ENCODE peak calls at places on chromosomes 4 and X, in six cellular contexts. One of them, this sample, is unnamed.

GRCh38 chr4:119653990-119654389 is 25.4 kb upstream of the PDE5A start:
- DNase-seq in iPS-NIHi11: no peak
- DNase-seq in GM23248: no peak
- DNase-seq in NCI-H345: no peak
- DNase-seq in M059J: no peak
- DNase-seq in NAMALWA: no peak
- DNase-seq in this sample: no peak

GRCh38 chr4:125983168-125983567 is 668.4 kb downstream of the FAT4 start:
- DNase-seq in NAMALWA: no peak
- DNase-seq in GM23248: no peak
- DNase-seq in NCI-H345: no peak
- DNase-seq in iPS-NIHi11: no peak
- DNase-seq in M059J: no peak
- DNase-seq in this sample: no peak

GRCh38 chr4:1783970-1784369 is 9.1 kb upstream of the FGFR3 start:
- DNase-seq in NCI-H345: no peak
- DNase-seq in NAMALWA: no peak
- DNase-seq in M059J: peak; percentile 32
- DNase-seq in iPS-NIHi11: no peak
- DNase-seq in GM23248: no peak
- DNase-seq in this sample: no peak

GRCh38 chr4:3563403-3563802 is 31.2 kb upstream of the LRPAP1 start:
- DNase-seq in M059J: no peak
- DNase-seq in iPS-NIHi11: no peak
- DNase-seq in NCI-H345: no peak
- DNase-seq in GM23248: peak; percentile 1
- DNase-seq in NAMALWA: no peak
- DNase-seq in this sample: no peak

GRCh38 chrX:74246524-74246923 is 57.5 kb upstream of the ZCCHC13 start:
- DNase-seq in iPS-NIHi11: no peak
- DNase-seq in GM23248: peak; percentile 62
- DNase-seq in NAMALWA: no peak
- DNase-seq in NCI-H345: no peak
- DNase-seq in M059J: peak; percentile 12
- DNase-seq in this sample: no peak

GRCh38 chrX:12977761-12978204 is 2.9 kb downstream of the TMSB4X start:
- DNase-seq in GM23248: peak; percentile 29
- DNase-seq in iPS-NIHi11: no peak
- DNase-seq in NAMALWA: no peak
- DNase-seq in NCI-H345: no peak
- DNase-seq in M059J: no peak
- DNase-seq in this sample: no peak

GRCh38 chr4:121927948-121928347 is 23.9 kb downstream of the TRPC3 start:
- DNase-seq in iPS-NIHi11: no peak
- DNase-seq in NAMALWA: no peak
- DNase-seq in GM23248: no peak
- DNase-seq in NCI-H345: no peak
- DNase-seq in M059J: no peak
- DNase-seq in this sample: no peak

GRCh38 chr4:33218238-33218637 is 2498.1 kb downstream of the PCDH7 start:
- DNase-seq in NCI-H345: no peak
- DNase-seq in M059J: peak; percentile 1
- DNase-seq in iPS-NIHi11: no peak
- DNase-seq in NAMALWA: no peak
- DNase-seq in GM23248: no peak
- DNase-seq in this sample: no peak

GRCh38 chr4:37745946-37746345 is 59.8 kb upstream of the RELL1 start:
- DNase-seq in iPS-NIHi11: no peak
- DNase-seq in GM23248: peak; percentile 25
- DNase-seq in M059J: no peak
- DNase-seq in NCI-H345: no peak
- DNase-seq in NAMALWA: no peak
- DNase-seq in this sample: no peak

GRCh38 chrX:50635811-50636365 is 165.3 kb upstream of the DGKK start:
- DNase-seq in GM23248: no peak
- DNase-seq in NAMALWA: no peak
- DNase-seq in M059J: no peak
- DNase-seq in NCI-H345: no peak
- DNase-seq in iPS-NIHi11: no peak
- DNase-seq in this sample: no peak

GRCh38 chrX:1093112-1093511 is 119.3 kb downstream of the CRLF2 start:
- DNase-seq in NAMALWA: no peak
- DNase-seq in M059J: no peak
- DNase-seq in iPS-NIHi11: no peak
- DNase-seq in NCI-H345: no peak
- DNase-seq in GM23248: no peak
- DNase-seq in this sample: no peak

GRCh38 chr4:15695240-15695699 is 7.6 kb upstream of the BST1 start:
- DNase-seq in M059J: peak; percentile 98
- DNase-seq in iPS-NIHi11: peak; percentile 23
- DNase-seq in NAMALWA: no peak
- DNase-seq in GM23248: peak; percentile 96
- DNase-seq in NCI-H345: no peak
- DNase-seq in this sample: no peak

GRCh38 chr4:74794341-74794801 is at the start of gene BTC:
- DNase-seq in NCI-H345: peak; percentile 47
- DNase-seq in GM23248: peak; percentile 27
- DNase-seq in iPS-NIHi11: peak; percentile 56
- DNase-seq in NAMALWA: no peak
- DNase-seq in M059J: peak; percentile 39
- DNase-seq in this sample: peak; percentile 36

GRCh38 chrX:97895751-97896150 is 1012.0 kb downstream of the RPA4 start:
- DNase-seq in iPS-NIHi11: no peak
- DNase-seq in GM23248: peak; percentile 7
- DNase-seq in NCI-H345: no peak
- DNase-seq in M059J: peak; percentile 25
- DNase-seq in NAMALWA: no peak
- DNase-seq in this sample: no peak

GRCh38 chr4:94623507-94623906 is 134.2 kb upstream of the BMPR1B start:
- DNase-seq in NAMALWA: no peak
- DNase-seq in iPS-NIHi11: no peak
- DNase-seq in NCI-H345: no peak
- DNase-seq in GM23248: no peak
- DNase-seq in M059J: no peak
- DNase-seq in this sample: no peak

GRCh38 chrX:132986556-132986955 is 28.1 kb upstream of the HS6ST2 start:
- DNase-seq in NCI-H345: no peak
- DNase-seq in GM23248: no peak
- DNase-seq in NAMALWA: no peak
- DNase-seq in M059J: no peak
- DNase-seq in iPS-NIHi11: no peak
- DNase-seq in this sample: no peak

GRCh38 chrX:68753218-68753617 is 75.6 kb upstream of the EFNB1 start:
- DNase-seq in iPS-NIHi11: no peak
- DNase-seq in NAMALWA: no peak
- DNase-seq in GM23248: no peak
- DNase-seq in M059J: no peak
- DNase-seq in NCI-H345: no peak
- DNase-seq in this sample: no peak

GRCh38 chr4:156085073-156085472 is 131.4 kb upstream of the CTSO start:
- DNase-seq in NCI-H345: no peak
- DNase-seq in M059J: no peak
- DNase-seq in NAMALWA: no peak
- DNase-seq in GM23248: no peak
- DNase-seq in iPS-NIHi11: no peak
- DNase-seq in this sample: no peak

GRCh38 chr4:80125252-80126177 is 52.5 kb upstream of the ANTXR2 start:
- DNase-seq in iPS-NIHi11: no peak
- DNase-seq in GM23248: peak; percentile 64
- DNase-seq in M059J: peak; percentile 44
- DNase-seq in NCI-H345: no peak
- DNase-seq in NAMALWA: peak; percentile 55
- DNase-seq in this sample: peak; percentile 80

GRCh38 chrX:3166670-3167455 is 125.6 kb downstream of the ARSF start:
- DNase-seq in M059J: peak; percentile 51
- DNase-seq in GM23248: peak; percentile 14
- DNase-seq in iPS-NIHi11: no peak
- DNase-seq in NCI-H345: no peak
- DNase-seq in NAMALWA: no peak
- DNase-seq in this sample: no peak

GRCh38 chrX:17559728-17560379 is 177.4 kb upstream of the SCML1 start:
- DNase-seq in NCI-H345: no peak
- DNase-seq in GM23248: peak; percentile 83
- DNase-seq in M059J: peak; percentile 93
- DNase-seq in iPS-NIHi11: peak; percentile 24
- DNase-seq in NAMALWA: no peak
- DNase-seq in this sample: no peak

GRCh38 chr4:187767687-187768086 is 227.9 kb upstream of the ZFP42 start:
- DNase-seq in NCI-H345: no peak
- DNase-seq in GM23248: no peak
- DNase-seq in NAMALWA: no peak
- DNase-seq in iPS-NIHi11: no peak
- DNase-seq in M059J: no peak
- DNase-seq in this sample: no peak

GRCh38 chrX:43870758-43871419 is 11.4 kb downstream of the MAOB start:
- DNase-seq in iPS-NIHi11: no peak
- DNase-seq in GM23248: no peak
- DNase-seq in NCI-H345: peak; percentile 48
- DNase-seq in NAMALWA: no peak
- DNase-seq in M059J: peak; percentile 21
- DNase-seq in this sample: no peak

GRCh38 chr4:23789765-23790164 is 100.1 kb downstream of the PPARGC1A start:
- DNase-seq in NCI-H345: no peak
- DNase-seq in M059J: peak; percentile 97
- DNase-seq in iPS-NIHi11: no peak
- DNase-seq in NAMALWA: no peak
- DNase-seq in GM23248: peak; percentile 56
- DNase-seq in this sample: no peak

GRCh38 chr4:98638661-98639060 is 19.8 kb downstream of the TSPAN5 start:
- DNase-seq in M059J: no peak
- DNase-seq in NAMALWA: no peak
- DNase-seq in iPS-NIHi11: no peak
- DNase-seq in GM23248: peak; percentile 37
- DNase-seq in NCI-H345: peak; percentile 67
- DNase-seq in this sample: no peak

GRCh38 chr4:11765849-11766453 is 337.3 kb upstream of the HS3ST1 start:
- DNase-seq in NCI-H345: no peak
- DNase-seq in NAMALWA: peak; percentile 58
- DNase-seq in iPS-NIHi11: peak; percentile 40
- DNase-seq in GM23248: peak; percentile 28
- DNase-seq in M059J: peak; percentile 21
- DNase-seq in this sample: peak; percentile 51

GRCh38 chrX:139058831-139059495 is 347.4 kb upstream of the FGF13 start:
- DNase-seq in NAMALWA: no peak
- DNase-seq in M059J: peak; percentile 96
- DNase-seq in iPS-NIHi11: no peak
- DNase-seq in GM23248: peak; percentile 51
- DNase-seq in NCI-H345: no peak
- DNase-seq in this sample: no peak

GRCh38 chrX:30620980-30621716 is 32.1 kb upstream of the GK start:
- DNase-seq in NCI-H345: no peak
- DNase-seq in iPS-NIHi11: no peak
- DNase-seq in GM23248: peak; percentile 88
- DNase-seq in NAMALWA: no peak
- DNase-seq in M059J: peak; percentile 87
- DNase-seq in this sample: peak; percentile 46

GRCh38 chr4:121308328-121308663 is 72.5 kb downstream of the QRFPR start:
- DNase-seq in NAMALWA: no peak
- DNase-seq in GM23248: peak; percentile 9
- DNase-seq in iPS-NIHi11: no peak
- DNase-seq in NCI-H345: no peak
- DNase-seq in M059J: peak; percentile 51
- DNase-seq in this sample: no peak

GRCh38 chrX:23374291-23374690 is 39.6 kb downstream of the PTCHD1 start:
- DNase-seq in GM23248: peak; percentile 2
- DNase-seq in M059J: no peak
- DNase-seq in NCI-H345: no peak
- DNase-seq in iPS-NIHi11: no peak
- DNase-seq in NAMALWA: no peak
- DNase-seq in this sample: no peak

GRCh38 chr4:151331276-151332042 is 6.1 kb upstream of the SH3D19 start:
- DNase-seq in M059J: no peak
- DNase-seq in NAMALWA: no peak
- DNase-seq in NCI-H345: no peak
- DNase-seq in GM23248: peak; percentile 35
- DNase-seq in iPS-NIHi11: no peak
- DNase-seq in this sample: no peak

GRCh38 chr4:71195932-71196331 is 142.9 kb upstream of the SLC4A4 start:
- DNase-seq in GM23248: peak; percentile 80
- DNase-seq in iPS-NIHi11: peak; percentile 40
- DNase-seq in NAMALWA: no peak
- DNase-seq in M059J: peak; percentile 78
- DNase-seq in NCI-H345: no peak
- DNase-seq in this sample: no peak

GRCh38 chr4:82797048-82797590 is 1.5 kb downstream of the SCD5 start:
- DNase-seq in NAMALWA: peak; percentile 26
- DNase-seq in GM23248: peak; percentile 30
- DNase-seq in NCI-H345: no peak
- DNase-seq in M059J: peak; percentile 22
- DNase-seq in iPS-NIHi11: peak; percentile 73
- DNase-seq in this sample: no peak

GRCh38 chrX:53684415-53685192 is 1.9 kb downstream of the HUWE1 start:
- DNase-seq in NCI-H345: no peak
- DNase-seq in NAMALWA: no peak
- DNase-seq in GM23248: peak; percentile 7
- DNase-seq in M059J: no peak
- DNase-seq in iPS-NIHi11: no peak
- DNase-seq in this sample: no peak

This sample was measured in Kasumi-1.